ENCODE peak calls at places on chromosome 7, in six cellular contexts. M is IMR-90, A is RWPE1, B is left lung, Y is transverse colon, L is stomach. W is an unnamed sample.

GRCh38 chr7:145481985-145482384 is 634.6 kb upstream of the CNTNAP2 start:
- DNase-seq in L (no peak), A (no peak), B (no peak), Y (no peak), M (no peak), W (no peak)

GRCh38 chr7:90910136-90910535 is 314.0 kb downstream of the CDK14 start:
- DNase-seq in A (peak), B (no peak), L (no peak), Y (no peak), M (peak), W (no peak)

GRCh38 chr7:63899691-63900393 is 98.8 kb upstream of the ZNF722 start:
- DNase-seq in Y (peak), L (no peak), M (no peak), A (peak), B (no peak), W (peak)

GRCh38 chr7:34087892-34088891 is 182.9 kb downstream of the BMPER start:
- DNase-seq in B (no peak), M (peak), Y (peak), A (no peak), L (peak), W (no peak)

GRCh38 chr7:148535227-148535626 is 55.3 kb upstream of the C7orf33 start:
- DNase-seq in Y (peak), B (no peak), L (no peak), M (no peak), A (no peak), W (no peak)

GRCh38 chr7:89623018-89623672 is 531.1 kb upstream of the STEAP1 start:
- DNase-seq in M (peak), L (no peak), A (peak), B (no peak), Y (no peak), W (no peak)

GRCh38 chr7:44061645-44062179 is 3.7 kb downstream of the PGAM2 start:
- DNase-seq in M (no peak), Y (peak), B (peak), A (no peak), L (no peak), W (no peak)

GRCh38 chr7:119197872-119198527 is 973.5 kb downstream of the ANKRD7 start:
- DNase-seq in A (peak), Y (no peak), B (no peak), L (peak), M (peak), W (no peak)

GRCh38 chr7:66930341-66930740 is 9.3 kb downstream of the TMEM248 start:
- DNase-seq in M (peak), A (no peak), B (no peak), Y (no peak), L (no peak), W (no peak)

GRCh38 chr7:52261052-52261451 is 774.4 kb upstream of the POM121L12 start:
- DNase-seq in B (no peak), A (no peak), M (no peak), Y (no peak), L (no peak), W (no peak)

GRCh38 chr7:35630573-35630972 is 64.4 kb downstream of the HERPUD2 start:
- DNase-seq in B (no peak), Y (no peak), M (peak), L (no peak), A (no peak), W (no peak)

GRCh38 chr7:78018541-78019456 is 220.2 kb downstream of the PHTF2 start:
- DNase-seq in A (peak), L (no peak), M (peak), B (peak), Y (peak), W (peak)

GRCh38 chr7:28135296-28135695 is 45.3 kb downstream of the JAZF1 start:
- DNase-seq in L (no peak), Y (no peak), M (no peak), B (no peak), A (no peak), W (no peak)

GRCh38 chr7:15326044-15326644 is 235.7 kb downstream of the AGMO start:
- DNase-seq in B (no peak), Y (no peak), A (peak), M (peak), L (no peak), W (no peak)

GRCh38 chr7:36469236-36469635 is 79.6 kb downstream of the ANLN start:
- DNase-seq in Y (no peak), B (no peak), M (no peak), A (no peak), L (no peak), W (no peak)

GRCh38 chr7:142523821-142524460 is 225.3 kb upstream of the PRSS1 start:
- DNase-seq in B (no peak), L (no peak), A (no peak), M (no peak), Y (no peak), W (no peak)

GRCh38 chr7:80749270-80749669 is 110.8 kb downstream of the CD36 start:
- DNase-seq in B (no peak), Y (no peak), A (no peak), M (no peak), L (no peak), W (no peak)

GRCh38 chr7:99372275-99373085 is 2.0 kb upstream of the ARPC1B start:
- DNase-seq in A (no peak), B (no peak), L (peak), M (peak), Y (peak), W (peak)

GRCh38 chr7:143519411-143520131 is 41.9 kb downstream of the TAS2R41 start:
- DNase-seq in L (no peak), A (no peak), M (peak), Y (no peak), B (peak), W (no peak)

GRCh38 chr7:143008007-143008901 is 18.7 kb downstream of the OR9A2 start:
- DNase-seq in Y (peak), M (peak), L (peak), B (peak), A (peak), W (peak)

GRCh38 chr7:154832557-154833138 is 170.3 kb downstream of the PAXIP1 start:
- DNase-seq in A (no peak), M (no peak), B (no peak), Y (peak), L (peak), W (no peak)

GRCh38 chr7:155677688-155678087 is 33.2 kb downstream of the RBM33 start:
- DNase-seq in A (no peak), Y (no peak), B (no peak), L (no peak), M (no peak), W (no peak)

GRCh38 chr7:147432068-147432467 is 1158.5 kb upstream of the C7orf33 start:
- DNase-seq in L (no peak), B (no peak), Y (no peak), A (no peak), M (peak), W (no peak)

GRCh38 chr7:96089511-96089910 is 232.4 kb downstream of the SLC25A13 start:
- DNase-seq in A (no peak), B (no peak), M (no peak), L (no peak), Y (no peak), W (no peak)

GRCh38 chr7:78198756-78199155 is 400.2 kb downstream of the PHTF2 start:
- DNase-seq in B (no peak), Y (no peak), M (peak), L (no peak), A (no peak), W (no peak)

GRCh38 chr7:41054960-41055700 is 647.8 kb downstream of the INHBA start:
- DNase-seq in Y (no peak), A (no peak), M (no peak), L (no peak), B (no peak), W (no peak)

GRCh38 chr7:117323877-117324699 is 1.2 kb upstream of the WNT2 start:
- DNase-seq in L (no peak), Y (no peak), M (peak), B (peak), A (no peak), W (peak)

GRCh38 chr7:148987751-148988512 is 40.4 kb downstream of the PDIA4 start:
- DNase-seq in L (peak), M (peak), B (no peak), A (no peak), Y (no peak), W (peak)

GRCh38 chr7:80659120-80660055 is 20.9 kb downstream of the CD36 start:
- DNase-seq in Y (no peak), A (peak), L (no peak), B (no peak), M (peak), W (no peak)

GRCh38 chr7:137903382-137904169 is 56.8 kb upstream of the DGKI start:
- DNase-seq in Y (peak), M (peak), L (peak), B (no peak), A (peak), W (no peak)

GRCh38 chr7:73366127-73366526 is 38.2 kb downstream of the FKBP6 start:
- DNase-seq in B (no peak), L (no peak), Y (no peak), M (no peak), A (no peak), W (no peak)

GRCh38 chr7:32680259-32681173 is 185.2 kb downstream of the AVL9 start:
- DNase-seq in M (peak), B (no peak), L (peak), Y (peak), A (no peak), W (no peak)

GRCh38 chr7:123966936-123967335 is 41.9 kb downstream of the SPAM1 start:
- DNase-seq in Y (no peak), B (no peak), M (no peak), L (no peak), A (no peak), W (no peak)

GRCh38 chr7:2266911-2267310 is 24.9 kb downstream of the NUDT1 start:
- DNase-seq in Y (no peak), B (no peak), A (peak), M (peak), L (no peak), W (no peak)

GRCh38 chr7:159253657-159254056 is 109.0 kb upstream of the VIPR2 start:
- DNase-seq in L (no peak), B (no peak), A (no peak), M (no peak), Y (no peak), W (no peak)

GRCh38 chr7:140506788-140507464 is 27.6 kb upstream of the MKRN1 start:
- DNase-seq in L (no peak), B (no peak), A (no peak), M (peak), Y (peak), W (no peak)
- H3K27ac ChIP-seq in L (peak), B (no peak), A (no peak), M (peak), Y (peak), W (no peak)

GRCh38 chr7:106448992-106449859 is 164.4 kb upstream of the NAMPT start:
- DNase-seq in B (no peak), M (no peak), L (no peak), Y (no peak), A (no peak), W (no peak)
- H3K27ac ChIP-seq in B (no peak), M (no peak), L (peak), Y (no peak), A (no peak), W (no peak)

GRCh38 chr7:22992874-22993840 is 20.8 kb downstream of the HYCC1 start:
- DNase-seq in A (no peak), M (no peak), Y (no peak), L (no peak), B (no peak), W (no peak)
- H3K27ac ChIP-seq in A (no peak), M (no peak), Y (no peak), L (no peak), B (no peak), W (no peak)

GRCh38 chr7:543790-544527 is 24.3 kb upstream of the PDGFA start:
- DNase-seq in B (peak), Y (no peak), A (no peak), M (peak), L (no peak), W (no peak)

GRCh38 chr7:540997-541396 is 21.4 kb upstream of the PDGFA start:
- DNase-seq in Y (no peak), L (no peak), M (no peak), A (no peak), B (peak), W (no peak)

GRCh38 chr7:542935-543789 is 23.5 kb upstream of the PDGFA start:
- DNase-seq in Y (no peak), L (no peak), A (peak), B (peak), M (peak), W (no peak)

GRCh38 chr7:541661-542060 is 22.0 kb upstream of the PDGFA start:
- DNase-seq in M (no peak), Y (no peak), A (no peak), B (peak), L (no peak), W (no peak)

DNA sequence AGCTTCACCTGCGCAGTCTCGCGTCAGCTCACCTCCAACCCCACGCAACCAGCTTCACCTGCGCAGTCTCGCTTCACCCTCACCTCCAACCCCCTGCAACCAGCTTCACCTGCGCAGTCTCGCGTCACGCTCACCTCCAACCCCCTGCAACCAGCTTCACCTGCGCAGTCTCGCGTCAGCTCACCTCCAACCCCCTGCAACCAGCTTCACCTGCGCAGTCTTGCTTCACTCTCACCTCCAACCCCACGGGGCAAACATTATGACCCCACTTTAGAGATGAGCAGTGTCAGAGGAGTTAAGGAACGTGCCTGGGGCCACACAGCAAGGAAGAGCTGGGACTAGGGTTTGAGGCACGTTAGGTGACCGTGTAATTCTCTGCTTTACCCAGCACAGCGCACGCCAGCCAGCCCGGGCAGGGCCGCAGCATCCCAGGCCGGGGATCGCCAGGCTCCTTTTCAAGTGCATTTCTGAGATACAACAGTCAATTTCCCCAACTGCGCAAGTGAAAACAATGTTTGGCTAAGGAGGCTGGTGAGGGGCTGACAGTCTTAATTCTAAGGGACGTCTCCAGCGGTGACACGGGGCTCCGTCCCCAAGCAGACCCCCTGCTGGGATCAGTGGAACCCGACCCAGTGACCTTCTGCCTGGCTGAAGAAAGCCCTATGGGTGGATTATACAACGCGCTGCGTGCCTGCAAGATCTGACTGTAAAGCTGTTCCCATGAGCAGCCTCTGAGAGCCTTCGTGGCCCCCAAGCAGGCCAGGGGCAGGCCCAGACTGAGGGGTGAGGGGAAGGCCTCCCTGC is 22.7 kb upstream of the PDGFA start:
- DNase-seq in M (no peak), B (peak), L (no peak), A (no peak), Y (no peak), W (peak)
- H3K27ac ChIP-seq in M (peak), B (no peak), L (no peak), A (peak), Y (no peak), W (no peak)

GRCh38 chr7:100679129-100679926 is 5.8 kb downstream of the GNB2 start:
- DNase-seq in M (no peak), Y (peak), A (no peak), B (no peak), L (no peak), W (no peak)
- H3K27ac ChIP-seq in M (no peak), Y (no peak), A (peak), B (no peak), L (no peak), W (no peak)

DNA sequence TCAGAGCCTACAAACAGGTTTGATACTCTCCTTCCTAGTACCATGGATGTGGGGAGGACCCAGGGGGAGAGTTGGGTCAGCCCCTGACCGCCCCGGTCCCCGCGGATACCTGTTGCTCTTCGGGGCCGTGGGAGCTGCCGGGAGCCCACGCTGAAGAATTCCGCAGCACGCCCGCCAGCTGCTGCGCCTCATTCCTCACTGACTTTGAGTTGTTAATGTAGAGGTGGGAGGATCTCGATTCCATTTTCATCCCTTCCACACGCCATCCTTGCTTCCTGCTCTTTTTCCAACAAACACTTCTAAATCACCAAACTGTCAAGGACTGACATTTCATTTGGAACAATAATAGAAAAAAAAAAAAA is 174.9 kb upstream of the SH2B2 start:
- DNase-seq in L (no peak), Y (no peak), M (no peak), B (no peak), A (no peak), W (no peak)
- H3K27ac ChIP-seq in L (no peak), Y (no peak), M (no peak), B (no peak), A (peak), W (no peak)

GRCh38 chr7:30861612-30862011 is 50.0 kb upstream of the AQP1 start:
- DNase-seq in L (no peak), B (peak), A (no peak), M (no peak), Y (no peak), W (no peak)

GRCh38 chr7:30864146-30864545 is 47.5 kb upstream of the AQP1 start:
- DNase-seq in Y (no peak), B (no peak), A (no peak), L (no peak), M (no peak), W (no peak)

GRCh38 chr7:30865077-30865476 is 46.6 kb upstream of the AQP1 start:
- DNase-seq in L (no peak), A (no peak), Y (no peak), B (peak), M (no peak), W (no peak)

GRCh38 chr7:30863694-30864011 is 48.0 kb upstream of the AQP1 start:
- DNase-seq in M (peak), B (peak), L (no peak), A (no peak), Y (no peak), W (no peak)

GRCh38 chr7:30862987-30863693 is 48.5 kb upstream of the AQP1 start:
- DNase-seq in Y (no peak), L (no peak), A (no peak), B (peak), M (no peak), W (no peak)
- H3K27ac ChIP-seq in Y (no peak), L (no peak), A (no peak), B (no peak), M (peak), W (no peak)